ENCODE peak calls at places on chromosome 14, in seven cellular contexts. C, E, O, S, M, D and J are unnamed samples.

GRCh38 chr14:79567306-79567705 is 644.0 kb downstream of the DIO2 start:
- DNase-seq in D (no peak), M (no peak), E (no peak), O (no peak), S (no peak), C (no peak), J (no peak)

GRCh38 chr14:20998674-20999366 is at the start of gene SLC39A2:
- DNase-seq in M (peak; percentile 76), C (no peak), O (peak; percentile 87), D (peak; percentile 82), S (peak; percentile 59), E (peak; percentile 67), J (peak; percentile 38)

GRCh38 chr14:102878174-102878969 is 44.1 kb upstream of the AMN start:
- DNase-seq in D (peak; percentile 44), S (no peak), E (no peak), M (no peak), O (no peak), C (no peak), J (no peak)

GRCh38 chr14:103847954-103848719 is 762 bp upstream of the PPP1R13B start:
- DNase-seq in C (no peak), O (no peak), E (peak; percentile 81), S (peak; percentile 55), M (no peak), D (peak; percentile 37), J (no peak)

GRCh38 chr14:103519043-103519836 is 3.4 kb downstream of the CKB start:
- DNase-seq in O (no peak), E (peak; percentile 39), S (no peak), D (no peak), M (peak; percentile 44), C (no peak), J (no peak)

GRCh38 chr14:39668449-39668848 is 236.2 kb upstream of the FBXO33 start:
- DNase-seq in E (no peak), M (no peak), S (no peak), D (no peak), O (no peak), C (no peak), J (no peak)

GRCh38 chr14:76884853-76885276 is 58.7 kb downstream of the LRRC74A start:
- DNase-seq in E (no peak), S (no peak), D (no peak), M (no peak), O (no peak), C (no peak), J (no peak)

GRCh38 chr14:96094211-96094610 is 55.0 kb downstream of the C14orf132 start:
- DNase-seq in C (no peak), D (no peak), E (no peak), S (no peak), O (no peak), M (no peak), J (no peak)

GRCh38 chr14:64566651-64567122 is 16.9 kb downstream of the PPP1R36 start:
- DNase-seq in S (no peak), D (no peak), M (no peak), C (no peak), O (no peak), E (no peak), J (no peak)

GRCh38 chr14:61562321-61563161 is 132.8 kb upstream of the HIF1A start:
- DNase-seq in O (peak; percentile 100), E (peak; percentile 77), M (peak; percentile 100), S (no peak), C (no peak), D (no peak), J (peak; percentile 100)

GRCh38 chr14:104735830-104736642 is 12.0 kb downstream of the ADSS1 start:
- DNase-seq in O (peak; percentile 30), M (no peak), D (peak; percentile 48), S (no peak), E (peak; percentile 65), C (no peak), J (no peak)

GRCh38 chr14:94011795-94012194 is 14.3 kb upstream of the OTUB2 start:
- DNase-seq in E (no peak), C (no peak), M (peak; percentile 45), D (no peak), O (peak; percentile 21), S (no peak), J (no peak)

GRCh38 chr14:31080060-31080459 is 53.9 kb upstream of the STRN3 start:
- DNase-seq in D (no peak), M (peak; percentile 57), S (no peak), C (no peak), E (no peak), O (no peak), J (peak; percentile 82)

GRCh38 chr14:29898470-29898869 is 29.2 kb downstream of the PRKD1 start:
- DNase-seq in M (no peak), C (no peak), E (no peak), O (no peak), D (no peak), S (no peak), J (no peak)
- H3K9me3 ChIP-seq in M (no peaks in the 10 kb centered on the region), C (no peaks in the 10 kb centered on the region), E (no peaks in the 10 kb centered on the region), O (peaks cover 7% of the 10 kb centered on the region), D (no peaks in the 10 kb centered on the region), S (no peaks in the 10 kb centered on the region), J (no peaks in the 10 kb centered on the region)

DNA sequence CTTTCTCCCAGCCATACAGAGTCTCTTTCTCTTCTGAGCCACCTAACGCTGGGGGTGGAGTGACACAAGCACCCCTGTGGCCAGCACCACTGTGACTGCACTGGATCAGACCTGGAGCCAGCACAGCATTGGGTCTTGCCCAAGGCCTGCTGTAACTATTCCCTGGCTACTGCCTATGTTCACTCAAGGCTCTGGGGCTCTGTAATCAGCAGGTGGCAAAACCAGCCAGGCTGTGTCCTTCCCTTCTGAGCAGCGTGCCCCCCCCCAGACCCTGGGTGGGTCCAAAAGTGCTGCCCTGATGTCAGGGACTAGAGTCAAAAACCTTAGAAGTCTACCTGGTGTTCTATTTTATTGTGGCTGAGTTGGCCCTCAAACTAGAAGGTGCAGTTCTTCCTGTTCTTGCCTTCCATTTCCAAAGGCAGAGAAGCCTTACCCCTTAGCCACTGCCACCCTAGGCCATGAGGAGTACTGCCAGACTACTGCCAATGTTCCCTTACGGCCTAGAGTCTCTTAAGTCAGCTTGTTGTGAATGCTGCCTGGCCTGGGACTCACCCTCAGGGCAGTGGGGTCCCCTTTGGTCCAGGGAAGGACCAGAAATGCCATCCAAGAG is 49.9 kb downstream of the PELI2 start:
- DNase-seq in M (no peak), D (no peak), E (no peak), C (no peak), O (no peak), S (no peak), J (no peak)
- H3K9me3 ChIP-seq in M (no peaks in the 10 kb centered on the region), D (peaks cover 12% of the 10 kb centered on the region), E (no peaks in the 10 kb centered on the region), C (no peaks in the 10 kb centered on the region), O (no peaks in the 10 kb centered on the region), S (peaks cover 13% of the 10 kb centered on the region), J (peaks cover 23% of the 10 kb centered on the region)

GRCh38 chr14:105909046-105909827 is 382.9 kb downstream of the TMEM121 start:
- DNase-seq in M (no peak), E (no peak), D (no peak), C (no peak), S (no peak), O (no peak), J (no peak)

GRCh38 chr14:105907276-105907675 is 380.9 kb downstream of the TMEM121 start:
- DNase-seq in C (no peak), M (no peak), O (no peak), E (no peak), S (no peak), D (no peak), J (no peak)

GRCh38 chr14:105910426-105910825 is 384.0 kb downstream of the TMEM121 start:
- DNase-seq in D (no peak), E (no peak), S (no peak), C (no peak), O (no peak), M (no peak), J (no peak)

GRCh38 chr14:105908006-105908405 is 381.6 kb downstream of the TMEM121 start:
- DNase-seq in S (no peak), D (no peak), M (no peak), E (no peak), O (no peak), C (no peak), J (no peak)

GRCh38 chr14:105908481-105908911 is 382.1 kb downstream of the TMEM121 start:
- DNase-seq in S (no peak), M (no peak), C (no peak), O (no peak), D (peak; percentile 18), E (no peak), J (no peak)
- H3K9me3 ChIP-seq in S (no peaks in the 10 kb centered on the region), M (no peaks in the 10 kb centered on the region), C (no peaks in the 10 kb centered on the region), O (peaks cover 19% of the 10 kb centered on the region), D (no peaks in the 10 kb centered on the region), E (no peaks in the 10 kb centered on the region), J (no peaks in the 10 kb centered on the region)

DNA sequence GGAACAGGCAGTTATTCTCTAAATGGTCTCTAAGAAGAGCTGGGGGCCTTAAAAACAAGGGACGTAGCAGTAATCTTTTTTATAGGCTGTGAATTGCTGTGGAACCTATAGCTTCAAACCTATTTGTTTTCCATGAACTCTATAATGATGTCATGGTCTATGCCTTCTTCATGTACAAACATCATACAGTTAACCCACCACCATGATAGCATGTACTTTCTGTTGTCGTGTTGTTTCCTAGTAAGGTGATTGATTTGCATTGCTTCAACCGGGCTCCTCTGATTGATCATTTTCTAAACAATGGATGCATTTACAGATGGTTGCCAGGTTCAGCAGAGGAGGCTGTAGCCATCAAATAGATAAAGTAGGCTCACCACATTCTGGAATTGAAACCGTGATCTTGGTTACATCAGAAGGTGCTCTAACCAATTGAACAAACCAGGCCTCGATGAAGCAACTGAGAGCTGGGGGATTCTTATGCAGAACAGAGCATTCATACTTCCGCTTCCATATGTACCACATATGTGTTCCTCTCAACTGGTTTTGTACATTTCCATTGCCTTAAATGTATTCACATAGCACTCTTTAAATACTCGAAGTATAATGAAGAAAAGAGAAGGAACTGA is 25.6 kb upstream of the PCNX1 start:
- DNase-seq in O (no peak), M (no peak), E (no peak), D (no peak), S (no peak), C (no peak), J (no peak)
- H3K9me3 ChIP-seq in O (no peaks in the 10 kb centered on the region), M (no peaks in the 10 kb centered on the region), E (no peaks in the 10 kb centered on the region), D (no peaks in the 10 kb centered on the region), S (no peaks in the 10 kb centered on the region), C (no peaks in the 10 kb centered on the region), J (no peaks in the 10 kb centered on the region)

GRCh38 chr14:105938055-105938863 is 411.9 kb downstream of the TMEM121 start:
- DNase-seq in S (no peak), E (no peak), C (no peak), D (no peak), M (no peak), O (no peak), J (no peak)
- H3K9me3 ChIP-seq in S (peaks cover 21% of the 10 kb centered on the region), E (no peaks in the 10 kb centered on the region), C (no peaks in the 10 kb centered on the region), D (peaks cover 9% of the 10 kb centered on the region), M (no peaks in the 10 kb centered on the region), O (peaks cover 28% of the 10 kb centered on the region), J (peaks cover 10% of the 10 kb centered on the region)

GRCh38 chr14:25381498-25381897 is 331.6 kb upstream of the STXBP6 start:
- DNase-seq in D (no peak), S (peak; percentile 9), M (no peak), C (no peak), E (peak; percentile 8), O (no peak), J (peak; percentile 4)

GRCh38 chr14:25371053-25371452 is 321.1 kb upstream of the STXBP6 start:
- DNase-seq in E (no peak), O (no peak), S (no peak), M (no peak), C (no peak), D (no peak), J (peak; percentile 14)

GRCh38 chr14:25375639-25376038 is 325.7 kb upstream of the STXBP6 start:
- DNase-seq in E (no peak), S (no peak), D (no peak), O (no peak), M (no peak), C (no peak), J (no peak)
- H3K9me3 ChIP-seq in E (no peaks in the 10 kb centered on the region), S (peaks cover 3% of the 10 kb centered on the region), D (no peaks in the 10 kb centered on the region), O (peaks cover 13% of the 10 kb centered on the region), M (no peaks in the 10 kb centered on the region), C (no peaks in the 10 kb centered on the region), J (peaks cover 6% of the 10 kb centered on the region)